ENCODE peak calls at places on chromosomes 13 and 19, in four cellular contexts. One of them, this sample, is unnamed.

GRCh38 chr13:77925616-77926015 is 7.0 kb upstream of the EDNRB start:
- DNase-seq in globus pallidus: no peak
- DNase-seq in left ventricle myocardium inferior: no peak
- DNase-seq in memory B cell: no peak
- DNase-seq in this sample: no peak

GRCh38 chr19:7272856-7273578 is 21.2 kb downstream of the INSR start:
- DNase-seq in left ventricle myocardium inferior: no peak
- DNase-seq in globus pallidus: no peak
- DNase-seq in memory B cell: no peak
- DNase-seq in this sample: peak

GRCh38 chr13:49411353-49411752 is 32.5 kb downstream of the CAB39L start:
- DNase-seq in globus pallidus: no peak
- DNase-seq in memory B cell: no peak
- DNase-seq in left ventricle myocardium inferior: no peak
- DNase-seq in this sample: no peak

GRCh38 chr19:58351996-58352755 is 1.1 kb downstream of the A1BG start:
- DNase-seq in globus pallidus: no peak
- DNase-seq in memory B cell: no peak
- DNase-seq in left ventricle myocardium inferior: no peak
- DNase-seq in this sample: no peak

GRCh38 chr19:5624154-5624663 is 1.3 kb downstream of the SAFB start:
- DNase-seq in memory B cell: no peak
- DNase-seq in globus pallidus: peak
- DNase-seq in left ventricle myocardium inferior: peak
- DNase-seq in this sample: peak

GRCh38 chr19:28961772-28962500 is 251.0 kb downstream of the UQCRFS1 start:
- DNase-seq in memory B cell: no peak
- DNase-seq in globus pallidus: no peak
- DNase-seq in left ventricle myocardium inferior: no peak
- DNase-seq in this sample: no peak

GRCh38 chr13:87769445-87769844 is 98.3 kb downstream of the SLITRK5 start:
- DNase-seq in globus pallidus: no peak
- DNase-seq in left ventricle myocardium inferior: no peak
- DNase-seq in memory B cell: no peak
- DNase-seq in this sample: no peak

GRCh38 chr19:36747750-36748149 is 24.9 kb downstream of the ZNF850 start:
- DNase-seq in globus pallidus: no peak
- DNase-seq in memory B cell: no peak
- DNase-seq in left ventricle myocardium inferior: no peak
- DNase-seq in this sample: no peak

This sample was measured in Kasumi-1.